ENCODE peak calls at places on chromosomes 13 and 19, in six cellular contexts. U, T, A, R, Y and I are unnamed samples.

GRCh38 chr19:19447536-19448237 is 42.2 kb downstream of the GATAD2A start:
- DNase-seq in U (peak), T (no peak), A (no peak), R (no peak), Y (no peak), I (no peak)

GRCh38 chr19:54107876-54108490 is 5.3 kb downstream of the NDUFA3 start:
- DNase-seq in U (no peak), T (no peak), A (no peak), R (no peak), Y (no peak), I (no peak)

GRCh38 chr13:24323036-24323738 is 13.8 kb downstream of the C1QTNF9 start:
- DNase-seq in U (no peak), T (no peak), A (no peak), R (no peak), Y (no peak), I (no peak)

GRCh38 chr19:56769650-56770049 is 70.9 kb downstream of the PEG3 start:
- DNase-seq in U (no peak), T (no peak), A (no peak), R (no peak), Y (no peak), I (no peak)

GRCh38 chr13:63774133-63774532 is 2358.5 kb upstream of the PCDH20 start:
- DNase-seq in U (no peak), T (no peak), A (peak), R (no peak), Y (no peak), I (no peak)

GRCh38 chr19:38654478-38655079 is 7.1 kb downstream of the ACTN4 start:
- DNase-seq in U (no peak), T (peak), A (no peak), R (no peak), Y (no peak), I (no peak)

GRCh38 chr19:6516018-6516658 is 14.0 kb upstream of the TUBB4A start:
- DNase-seq in U (peak), T (peak), A (peak), R (peak), Y (peak), I (peak)

GRCh38 chr13:43263047-43263446 is 239.7 kb downstream of the DNAJC15 start:
- DNase-seq in U (no peak), T (no peak), A (peak), R (no peak), Y (no peak), I (peak)

GRCh38 chr13:34672631-34673030 is 269.4 kb upstream of the NBEA start:
- DNase-seq in U (peak), T (no peak), A (no peak), R (no peak), Y (no peak), I (no peak)

GRCh38 chr19:15280915-15281683 is 48.9 kb upstream of the EPHX3 start:
- DNase-seq in U (peak), T (peak), A (peak), R (no peak), Y (no peak), I (peak)

DNA sequence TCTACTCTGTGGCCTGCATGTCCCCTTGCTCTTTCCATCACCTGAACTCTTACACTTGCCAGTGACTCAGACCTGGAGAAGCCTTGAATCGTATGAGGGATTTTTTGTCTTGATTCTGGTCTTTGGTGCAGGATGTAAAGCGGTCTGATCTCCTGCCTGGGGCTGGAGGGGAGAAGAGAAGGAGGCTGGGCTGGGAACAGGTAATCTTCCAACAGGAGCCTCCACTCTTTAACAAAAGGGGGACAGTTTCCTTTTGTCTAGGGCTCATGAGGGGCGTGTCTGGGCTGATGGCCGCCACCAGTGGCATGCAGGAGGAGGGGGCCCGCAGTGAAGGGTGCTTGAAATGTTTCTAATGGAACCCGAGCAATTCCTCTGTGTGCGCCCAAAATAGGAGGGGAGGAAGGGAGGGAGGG is 24.7 kb downstream of the NFIX start:
- DNase-seq in U (peak), T (no peak), A (peak), R (no peak), Y (no peak), I (no peak)
- TF ChIP-seq EZH2 in U (no peak), T (no peak), A (no peak), R (no peak), Y (no peak), I (no peak)

DNA sequence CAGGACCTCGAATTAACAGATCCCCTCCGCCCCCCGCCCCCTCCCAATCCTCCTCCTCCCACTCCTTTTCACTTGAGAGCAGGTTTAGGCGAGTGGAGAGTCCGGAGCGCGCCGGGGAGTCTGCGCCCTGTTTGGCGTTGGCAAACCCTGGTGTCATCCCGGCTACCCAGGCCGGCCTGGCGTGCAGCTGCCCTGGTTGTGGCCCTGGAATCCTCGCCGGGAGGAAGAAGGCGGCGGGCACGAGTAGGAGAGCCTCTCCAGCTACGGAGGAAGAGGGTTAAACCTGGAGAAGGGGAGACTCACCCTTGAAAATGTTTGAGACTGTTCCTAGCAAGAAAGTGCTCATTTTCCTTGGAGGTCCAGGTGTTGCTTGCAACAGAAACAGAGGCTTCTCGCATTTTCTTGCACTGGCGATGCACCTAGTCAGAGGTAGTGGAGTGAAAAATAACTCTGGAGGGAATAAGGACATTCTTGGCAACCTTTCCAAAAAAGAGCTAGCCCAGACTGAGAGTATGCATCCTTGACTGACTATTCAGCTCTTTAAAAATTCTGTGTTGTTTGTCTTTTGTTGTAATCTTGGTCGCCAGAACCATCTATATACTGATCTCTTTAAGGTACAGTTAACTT is 1.3 kb upstream of the SOX21 start:
- DNase-seq in U (no peak), T (no peak), A (no peak), R (no peak), Y (no peak), I (no peak)
- TF ChIP-seq EZH2 in U (no peak), T (peak), A (no peak), R (no peak), Y (no peak), I (no peak)

GRCh38 chr19:35986664-35987570 is 8.1 kb upstream of the SDHAF1 start:
- DNase-seq in U (peak), T (no peak), A (no peak), R (peak), Y (no peak), I (peak)
- TF ChIP-seq EZH2 in U (peak), T (peak), A (no peak), R (no peak), Y (no peak), I (no peak)

GRCh38 chr19:13302521-13303270 is 152.5 kb downstream of the IER2 start:
- DNase-seq in U (peak), T (no peak), A (peak), R (no peak), Y (no peak), I (no peak)
- TF ChIP-seq EZH2 in U (no peak), T (no peak), A (no peak), R (no peak), Y (no peak), I (no peak)

GRCh38 chr13:27954406-27954851 is 14.7 kb downstream of the CDX2 start:
- DNase-seq in U (peak), T (no peak), A (peak), R (no peak), Y (no peak), I (peak)

GRCh38 chr13:27952931-27953670 is 16.0 kb downstream of the CDX2 start:
- DNase-seq in U (no peak), T (no peak), A (no peak), R (no peak), Y (no peak), I (peak)

GRCh38 chr13:27956576-27957300 is 12.4 kb downstream of the CDX2 start:
- DNase-seq in U (no peak), T (no peak), A (peak), R (no peak), Y (no peak), I (peak)

GRCh38 chr13:27955192-27955591 is 13.9 kb downstream of the CDX2 start:
- DNase-seq in U (no peak), T (no peak), A (no peak), R (no peak), Y (no peak), I (no peak)

DNA sequence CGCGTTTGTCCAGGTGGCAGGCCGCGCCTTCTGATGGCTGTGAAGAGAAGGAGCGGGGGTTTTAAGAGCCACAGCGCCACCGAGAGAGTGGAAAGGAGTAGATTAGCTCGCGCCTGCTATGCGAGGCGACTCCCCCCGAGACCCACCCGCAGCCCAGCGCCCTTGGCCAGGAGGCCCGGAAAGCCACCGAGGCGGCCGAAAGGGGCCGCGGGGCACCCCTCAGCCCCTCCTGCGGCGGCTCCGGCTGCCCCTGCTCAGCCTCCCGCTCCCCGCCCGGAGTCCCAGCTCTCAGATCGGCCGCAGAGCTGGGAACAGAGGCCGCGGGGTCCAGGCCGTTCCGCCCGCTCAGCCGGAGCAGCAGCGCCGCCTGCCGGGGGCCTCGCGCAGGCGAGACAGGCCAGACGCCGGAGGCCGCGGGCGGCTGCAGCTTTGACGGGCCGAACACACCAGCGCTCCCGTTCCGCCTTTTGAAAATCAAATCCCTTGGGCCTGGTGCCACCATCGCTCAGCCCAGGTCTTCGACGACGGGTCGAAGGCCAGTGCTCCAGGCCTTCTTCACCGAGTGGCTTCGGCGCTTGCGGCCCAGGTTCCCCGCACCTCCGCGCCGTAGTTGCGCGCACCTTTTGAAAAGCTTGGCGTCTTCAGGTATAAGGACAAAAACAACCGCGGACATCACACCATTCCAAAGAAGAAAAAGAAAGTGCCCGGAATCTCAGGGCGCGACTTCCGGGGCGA is 15.3 kb downstream of the CDX2 start:
- DNase-seq in U (peak), T (peak), A (peak), R (peak), Y (peak), I (peak)
- TF ChIP-seq EZH2 in U (no peak), T (no peak), A (no peak), R (no peak), Y (no peak), I (peak)

GRCh38 chr19:45439190-45439568 is 15.5 kb upstream of the ERCC1 start:
- DNase-seq in U (no peak), T (no peak), A (no peak), R (no peak), Y (no peak), I (no peak)

GRCh38 chr19:45440873-45441654 is 17.3 kb upstream of the ERCC1 start:
- DNase-seq in U (peak), T (no peak), A (peak), R (peak), Y (no peak), I (peak)

GRCh38 chr19:45437328-45437727 is 13.6 kb upstream of the ERCC1 start:
- DNase-seq in U (no peak), T (no peak), A (no peak), R (no peak), Y (no peak), I (no peak)

GRCh38 chr19:45440259-45440638 is 16.5 kb upstream of the ERCC1 start:
- DNase-seq in U (no peak), T (no peak), A (no peak), R (no peak), Y (no peak), I (no peak)

DNA sequence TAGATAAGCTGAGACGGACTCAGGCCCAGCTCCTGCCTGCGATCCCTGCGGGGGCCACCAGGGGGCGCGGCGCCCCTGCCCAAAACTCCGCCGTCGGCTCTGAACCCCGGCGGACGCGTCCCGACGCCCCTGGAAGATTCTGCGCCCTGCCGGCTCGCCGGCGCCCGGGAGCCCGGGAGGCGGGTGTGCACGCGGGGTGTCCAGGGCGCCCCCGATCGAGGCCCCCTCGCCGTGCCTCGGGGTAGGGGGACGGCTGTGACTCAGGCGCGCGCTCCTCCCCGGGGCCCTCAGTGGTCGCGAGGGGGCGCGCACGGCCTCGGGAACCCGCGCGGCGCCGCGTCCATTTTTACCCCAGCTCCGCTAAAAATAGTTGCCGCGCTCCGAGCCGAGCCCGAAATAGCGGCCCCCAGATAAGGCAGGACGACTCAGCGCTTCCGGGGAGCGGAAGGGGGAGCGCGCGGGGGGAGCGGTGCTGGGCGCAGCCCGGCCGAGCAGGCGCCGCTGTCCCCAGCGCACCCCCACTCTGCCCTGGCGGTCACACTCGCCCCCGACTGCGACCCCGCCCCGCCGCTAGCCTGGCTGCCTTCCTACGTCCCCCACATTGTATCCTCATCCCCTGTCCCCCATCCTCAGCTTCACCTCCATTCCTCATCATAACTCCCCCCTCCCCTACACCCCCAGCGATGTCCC is 16.0 kb upstream of the ERCC1 start:
- DNase-seq in U (peak), T (peak), A (peak), R (peak), Y (no peak), I (peak)
- TF ChIP-seq EZH2 in U (no peak), T (no peak), A (no peak), R (no peak), Y (no peak), I (no peak)

DNA sequence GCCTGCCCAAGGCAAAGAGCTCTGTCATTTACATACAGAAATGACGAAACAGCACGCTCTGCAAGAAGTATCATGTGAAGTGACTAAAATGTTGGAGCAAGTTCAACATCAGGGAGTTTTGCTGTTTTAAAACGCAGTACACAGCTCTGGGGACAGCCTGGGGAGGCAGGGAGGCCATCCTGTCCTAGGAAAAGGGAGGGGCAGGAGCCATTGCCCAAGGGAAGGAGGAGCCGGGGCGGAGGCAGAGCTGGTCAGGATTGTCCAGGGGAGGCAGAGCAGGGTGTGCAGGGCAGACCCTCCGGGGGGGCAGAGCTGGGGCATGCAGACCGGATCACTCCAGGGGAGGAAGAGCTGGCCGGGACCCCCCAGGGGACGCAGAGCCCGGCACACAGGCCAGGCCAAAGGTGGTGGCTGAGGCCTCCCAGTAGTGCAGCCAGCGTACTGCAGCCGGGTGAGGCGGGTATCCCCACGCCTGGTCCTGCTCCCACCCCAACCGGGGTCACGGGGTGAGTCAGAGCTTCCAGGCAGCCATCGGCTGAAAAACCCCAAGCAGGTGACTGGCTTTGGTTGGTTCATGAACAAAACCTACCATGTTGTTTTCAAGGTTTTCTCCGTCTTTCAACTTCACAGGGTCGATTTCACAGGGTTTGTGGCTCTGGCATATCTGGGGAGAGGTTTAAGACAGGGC is 41.9 kb upstream of the C13orf46 start:
- DNase-seq in U (peak), T (peak), A (peak), R (no peak), Y (no peak), I (no peak)
- TF ChIP-seq EZH2 in U (no peak), T (no peak), A (no peak), R (no peak), Y (no peak), I (no peak)

DNA sequence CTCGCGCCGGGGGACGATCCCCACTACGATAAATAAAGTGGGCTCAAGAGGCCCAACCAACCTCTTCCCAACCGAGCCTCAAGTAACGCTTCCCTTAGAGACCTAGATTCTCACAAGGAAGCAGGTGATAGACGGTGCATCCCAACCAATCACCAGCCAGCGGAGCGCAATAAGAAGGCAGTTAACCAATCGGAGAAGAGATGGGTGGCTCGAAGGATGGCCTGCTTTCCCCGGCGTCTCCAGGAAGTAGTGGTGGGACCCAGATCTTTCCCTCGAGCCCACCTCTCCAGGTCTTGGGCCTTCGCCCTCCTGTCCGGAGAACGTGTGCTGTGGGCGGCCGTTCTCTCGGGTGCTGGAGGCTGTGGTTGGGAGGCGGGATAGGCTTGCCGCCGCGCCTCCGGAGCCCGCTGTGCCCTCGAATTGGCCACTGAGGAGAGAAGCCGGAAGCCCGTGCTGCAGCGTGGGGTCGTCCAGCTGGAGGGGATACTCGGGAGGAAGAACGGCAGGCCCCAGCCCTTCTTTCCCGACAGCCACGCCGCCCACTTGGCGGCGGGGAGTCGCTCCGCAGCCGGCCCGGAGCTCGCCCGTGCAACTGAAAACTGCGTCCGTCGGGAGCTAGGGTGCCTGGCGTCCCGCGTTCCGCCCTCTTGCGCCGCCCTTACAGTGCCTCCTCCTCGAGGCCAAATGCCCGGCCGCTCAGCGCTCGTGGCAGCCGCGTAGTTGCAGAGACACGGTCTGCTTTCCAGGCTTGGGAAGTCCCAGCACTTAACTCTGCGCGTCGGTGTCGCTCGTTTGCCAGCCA is at the start of gene RNF6:
- DNase-seq in U (peak), T (peak), A (peak), R (peak), Y (peak), I (peak)
- TF ChIP-seq EZH2 in U (no peak), T (no peak), A (no peak), R (no peak), Y (no peak), I (no peak)

GRCh38 chr13:27820524-27821482 is 28.5 kb downstream of the GSX1 start:
- DNase-seq in U (no peak), T (no peak), A (no peak), R (no peak), Y (no peak), I (no peak)

GRCh38 chr13:27821566-27821965 is 29.3 kb downstream of the GSX1 start:
- DNase-seq in U (no peak), T (peak), A (no peak), R (no peak), Y (no peak), I (no peak)

GRCh38 chr13:27822873-27823311 is 30.6 kb downstream of the GSX1 start:
- DNase-seq in U (no peak), T (peak), A (no peak), R (no peak), Y (no peak), I (no peak)

GRCh38 chr13:27824121-27824520 is 31.8 kb downstream of the GSX1 start:
- DNase-seq in U (no peak), T (no peak), A (no peak), R (no peak), Y (no peak), I (no peak)

DNA sequence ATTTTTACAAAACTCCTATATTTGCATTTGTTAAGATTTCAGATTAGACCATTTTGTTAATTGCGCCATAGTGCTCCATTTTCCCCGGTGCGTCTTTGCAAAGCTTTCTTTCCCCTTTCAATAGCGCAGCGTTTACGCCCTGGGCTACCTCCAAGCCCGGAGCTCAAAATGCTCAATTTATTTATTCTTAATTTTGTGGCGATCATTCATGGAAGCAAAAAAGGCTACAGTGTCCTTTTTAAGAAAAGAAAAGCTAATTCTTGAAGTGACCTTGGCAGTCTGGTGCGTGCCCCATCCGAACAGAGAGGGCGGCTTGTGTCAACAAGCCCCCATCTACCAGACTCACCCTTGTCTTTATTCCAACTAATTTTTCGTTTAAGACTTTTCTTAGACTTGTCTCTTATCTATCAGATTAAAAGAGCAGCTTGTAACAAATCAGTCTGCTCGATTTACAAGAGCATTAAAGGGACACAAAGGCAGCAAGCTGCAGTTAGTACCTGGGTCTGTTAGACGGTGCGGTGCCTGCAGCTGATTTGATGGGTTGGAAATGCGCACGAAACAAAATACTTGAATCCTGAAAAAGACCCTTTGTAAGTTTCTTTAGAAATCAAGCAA is 30.1 kb downstream of the GSX1 start:
- DNase-seq in U (no peak), T (peak), A (no peak), R (no peak), Y (no peak), I (no peak)
- TF ChIP-seq EZH2 in U (no peak), T (no peak), A (no peak), R (no peak), Y (no peak), I (no peak)

GRCh38 chr13:79469608-79470007 is 11.3 kb upstream of the NDFIP2 start:
- DNase-seq in U (no peak), T (no peak), A (no peak), R (no peak), Y (no peak), I (no peak)
- TF ChIP-seq EZH2 in U (no peak), T (no peak), A (no peak), R (no peak), Y (no peak), I (no peak)